ENCODE peak calls at places on chromosomes 5 and 9, in ten cellular contexts. B is CD8-positive, alpha-beta memory T cell; M is activated CD8-positive, alpha-beta memory T cell treated with anti-CD3 and anti-CD28 coated beads, Interleukin-2, amount 50 U/mL, for 48 hours; R is T follicular helper cell; X is caudate nucleus; W is RCC 7860; H is NCI-H1694 treated with DMSO at 0.1 percent for 48 hours; A is BJ; I is endodermal cell; L is brain microvascular endothelial cell. K is an unnamed sample.

GRCh38 chr5:125085797-125086505 is 339.5 kb upstream of the ZNF608 start:
- DNase-seq in B (no peak), M (no peak), R (no peak), X (no peak), W (no peak), H (no peak), A (no peak), I (no peak), L (no peak), K (no peak)

GRCh38 chr9:102506391-102506790 is 488.7 kb upstream of the CYLC2 start:
- DNase-seq in B (no peak), M (no peak), R (no peak), X (no peak), W (no peak), H (no peak), A (no peak), I (no peak), L (no peak), K (no peak)

GRCh38 chr9:134218230-134218629 is 53.9 kb upstream of the RNU6ATAC start:
- DNase-seq in B (no peak), M (no peak), R (no peak), X (no peak), W (no peak), H (no peak), A (no peak), I (no peak), L (no peak), K (no peak)

GRCh38 chr5:142475102-142475501 is 150.3 kb upstream of the SPRY4 start:
- DNase-seq in B (no peak), M (no peak), R (no peak), X (no peak), W (no peak), H (no peak), A (no peak), I (peak), L (no peak), K (no peak)

GRCh38 chr5:124655211-124655880 is 91.1 kb downstream of the ZNF608 start:
- DNase-seq in B (no peak), M (no peak), R (no peak), X (no peak), W (peak), H (peak), A (no peak), I (no peak), L (no peak), K (no peak)

GRCh38 chr5:10513501-10514442 is 50.1 kb upstream of the ANKRD33B start:
- DNase-seq in B (no peak), M (no peak), R (no peak), X (no peak), W (peak), H (no peak), A (peak), I (peak), L (peak), K (no peak)

GRCh38 chr5:165157209-165157608 is 1651.8 kb downstream of the MAT2B start:
- DNase-seq in B (no peak), M (no peak), R (no peak), X (no peak), W (no peak), H (no peak), A (no peak), I (no peak), L (no peak), K (no peak)

GRCh38 chr5:54990751-54991349 is 5.5 kb upstream of the ESM1 start:
- DNase-seq in B (no peak), M (no peak), R (no peak), X (no peak), W (no peak), H (no peak), A (peak), I (no peak), L (peak), K (no peak)

GRCh38 chr9:97632406-97632991 is 669 bp downstream of the TSTD2 start:
- DNase-seq in B (no peak), M (peak), R (peak), X (no peak), W (no peak), H (peak), A (peak), I (peak), L (peak), K (peak)

GRCh38 chr9:68538200-68538599 is 2.5 kb downstream of the TMEM252 start:
- DNase-seq in B (no peak), M (no peak), R (no peak), X (no peak), W (no peak), H (no peak), A (no peak), I (no peak), L (no peak), K (no peak)

GRCh38 chr5:135371738-135372232 is 27.2 kb downstream of the MACROH2A1 start:
- DNase-seq in B (no peak), M (no peak), R (no peak), X (no peak), W (peak), H (no peak), A (peak), I (no peak), L (no peak), K (no peak)

GRCh38 chr9:131346559-131346958 is 47.3 kb upstream of the PRRC2B start:
- DNase-seq in B (no peak), M (no peak), R (no peak), X (no peak), W (no peak), H (no peak), A (no peak), I (no peak), L (no peak), K (no peak)

GRCh38 chr5:119179857-119180641 is 109.2 kb downstream of the DMXL1 start:
- DNase-seq in B (no peak), M (no peak), R (no peak), X (no peak), W (no peak), H (no peak), A (no peak), I (no peak), L (no peak), K (no peak)

GRCh38 chr5:124806026-124806856 is 59.8 kb upstream of the ZNF608 start:
- DNase-seq in B (no peak), M (no peak), R (no peak), X (no peak), W (peak), H (peak), A (no peak), I (peak), L (peak), K (peak)

GRCh38 chr5:36457511-36458260 is 148.7 kb upstream of the SLC1A3 start:
- DNase-seq in B (no peak), M (no peak), R (no peak), X (no peak), W (peak), H (no peak), A (no peak), I (no peak), L (no peak), K (no peak)

GRCh38 chr9:105887679-105888078 is 193.3 kb downstream of the TMEM38B start:
- DNase-seq in B (no peak), M (no peak), R (no peak), X (no peak), W (no peak), H (no peak), A (no peak), I (no peak), L (no peak), K (no peak)

GRCh38 chr9:19028835-19029451 is 4.1 kb downstream of the SAXO1 start:
- DNase-seq in B (no peak), M (no peak), R (no peak), X (no peak), W (peak), H (peak), A (no peak), I (peak), L (peak), K (peak)

GRCh38 chr9:119884411-119884810 is 515.2 kb upstream of the BRINP1 start:
- DNase-seq in B (no peak), M (no peak), R (no peak), X (no peak), W (no peak), H (no peak), A (no peak), I (no peak), L (no peak), K (no peak)

GRCh38 chr9:135365013-135365768 is 114.4 kb upstream of the PPP1R26 start:
- DNase-seq in B (no peak), M (no peak), R (no peak), X (no peak), W (no peak), H (no peak), A (no peak), I (no peak), L (no peak), K (no peak)

GRCh38 chr5:141811287-141812155 is 66.7 kb downstream of the PCDH1 start:
- DNase-seq in B (peak), M (peak), R (peak), X (peak), W (no peak), H (no peak), A (no peak), I (peak), L (no peak), K (peak)

GRCh38 chr9:127550751-127551150 is 61.3 kb upstream of the STXBP1 start:
- DNase-seq in B (no peak), M (no peak), R (no peak), X (no peak), W (no peak), H (no peak), A (no peak), I (no peak), L (no peak), K (no peak)

GRCh38 chr5:142527664-142528295 is 158.1 kb downstream of the FGF1 start:
- DNase-seq in B (no peak), M (no peak), R (no peak), X (no peak), W (no peak), H (no peak), A (no peak), I (no peak), L (no peak), K (no peak)

GRCh38 chr5:101783241-101784095 is 512.6 kb downstream of the SLCO4C1 start:
- DNase-seq in B (no peak), M (no peak), R (no peak), X (no peak), W (no peak), H (no peak), A (no peak), I (peak), L (no peak), K (no peak)

GRCh38 chr5:34682926-34683623 is 26.9 kb downstream of the RAI14 start:
- DNase-seq in B (no peak), M (no peak), R (no peak), X (no peak), W (peak), H (no peak), A (no peak), I (no peak), L (no peak), K (no peak)

GRCh38 chr5:76401801-76402250 is 1.3 kb upstream of the IQGAP2 start:
- DNase-seq in B (peak), M (no peak), R (no peak), X (no peak), W (no peak), H (no peak), A (no peak), I (no peak), L (no peak), K (no peak)

GRCh38 chr9:135474915-135475314 is 4.7 kb upstream of the PPP1R26 start:
- DNase-seq in B (no peak), M (no peak), R (no peak), X (no peak), W (no peak), H (peak), A (no peak), I (peak), L (no peak), K (no peak)

GRCh38 chr9:127118597-127119318 is 3.7 kb downstream of the ANGPTL2 start:
- DNase-seq in B (no peak), M (no peak), R (no peak), X (no peak), W (no peak), H (no peak), A (no peak), I (no peak), L (no peak), K (no peak)

GRCh38 chr9:35726876-35727438 is 5.0 kb downstream of the TLN1 start:
- DNase-seq in B (no peak), M (no peak), R (no peak), X (peak), W (no peak), H (no peak), A (no peak), I (no peak), L (peak), K (no peak)

GRCh38 chr9:130947618-130948140 is 8.6 kb upstream of the FIBCD1 start:
- DNase-seq in B (no peak), M (no peak), R (no peak), X (no peak), W (no peak), H (no peak), A (no peak), I (no peak), L (no peak), K (no peak)

GRCh38 chr5:115920171-115920725 is 42.0 kb upstream of the LVRN start:
- DNase-seq in B (no peak), M (no peak), R (no peak), X (no peak), W (no peak), H (no peak), A (no peak), I (no peak), L (no peak), K (no peak)

GRCh38 chr9:111272571-111272970 is 57.5 kb downstream of the OR2K2 start:
- DNase-seq in B (no peak), M (no peak), R (no peak), X (no peak), W (no peak), H (no peak), A (no peak), I (no peak), L (no peak), K (no peak)

K was measured in NCI-H1105.